ENCODE peak calls at places on chromosomes 5 and 9, in five cellular contexts. U, C, M, J and G are unnamed samples.

GRCh38 chr5:139140631-139141071 is 57.5 kb downstream of the SIL1 start:
- DNase-seq in U (no peak), J (peak), M (no peak), C (no peak), G (no peak)

GRCh38 chr9:37034320-37034937 is 361 bp upstream of the PAX5 start:
- DNase-seq in J (peak), C (peak), M (no peak), U (peak), G (peak)

GRCh38 chr5:179272326-179273073 is 72.8 kb downstream of the ADAMTS2 start:
- DNase-seq in M (no peak), C (no peak), J (no peak), U (no peak), G (no peak)

GRCh38 chr5:7392401-7393024 is 3.4 kb upstream of the ADCY2 start:
- DNase-seq in J (peak), U (peak), C (peak), M (no peak), G (no peak)

GRCh38 chr9:18544456-18544855 is 70.5 kb downstream of the ADAMTSL1 start:
- DNase-seq in U (no peak), J (no peak), C (no peak), M (no peak), G (no peak)

GRCh38 chr5:128015978-128016377 is 67.6 kb upstream of the SLC12A2 start:
- DNase-seq in M (no peak), U (no peak), J (no peak), C (no peak), G (no peak)

GRCh38 chr9:19336166-19336565 is 43.9 kb downstream of the RPS6 start:
- DNase-seq in C (no peak), U (no peak), M (no peak), J (no peak), G (no peak)

GRCh38 chr9:135328485-135329417 is 150.8 kb upstream of the PPP1R26 start:
- DNase-seq in C (no peak), U (no peak), M (no peak), J (no peak), G (no peak)

GRCh38 chr9:81599837-81600236 is 89.5 kb downstream of the TLE1 start:
- DNase-seq in M (no peak), U (no peak), C (no peak), J (peak), G (no peak)

GRCh38 chr5:154608531-154609011 is 130.5 kb upstream of the HAND1 start:
- DNase-seq in C (peak), M (no peak), J (no peak), U (no peak), G (no peak)

GRCh38 chr5:7763621-7764072 is 87.3 kb downstream of the CFAP90 start:
- DNase-seq in J (no peak), C (no peak), M (no peak), U (no peak), G (no peak)

GRCh38 chr5:163407034-163407652 is 30.3 kb upstream of the CCNG1 start:
- DNase-seq in U (no peak), M (peak), J (peak), C (peak), G (peak)

GRCh38 chr9:84187090-84187489 is 153.5 kb downstream of the SLC28A3 start:
- DNase-seq in M (no peak), U (no peak), C (no peak), J (no peak), G (no peak)

GRCh38 chr9:128339761-128340690 is at the start of gene SLC27A4:
- DNase-seq in C (peak), J (peak), M (peak), U (peak), G (peak)

GRCh38 chr5:82165740-82166530 is 112.2 kb downstream of the RPS23 start:
- DNase-seq in J (peak), M (peak), U (peak), C (peak), G (peak)

GRCh38 chr5:115470921-115471320 is 73.7 kb downstream of the FEM1C start:
- DNase-seq in C (no peak), J (no peak), U (no peak), M (no peak), G (no peak)

GRCh38 chr9:98429613-98430012 is 174.2 kb upstream of the TBC1D2 start:
- DNase-seq in C (no peak), J (peak), U (no peak), M (no peak), G (no peak)

GRCh38 chr5:11609570-11610322 is 294.5 kb downstream of the CTNND2 start:
- DNase-seq in U (no peak), J (no peak), C (no peak), M (no peak), G (no peak)

GRCh38 chr9:81559741-81560140 is 129.6 kb downstream of the TLE1 start:
- DNase-seq in J (no peak), C (no peak), M (peak), U (no peak), G (no peak)

GRCh38 chr5:126129431-126129830 is 293.8 kb upstream of the GRAMD2B start:
- DNase-seq in J (no peak), C (no peak), M (no peak), U (no peak), G (no peak)

GRCh38 chr9:78866228-78867132 is 569.6 kb downstream of the PSAT1 start:
- DNase-seq in C (peak), J (no peak), M (peak), U (no peak), G (no peak)

GRCh38 chr5:72516916-72517315 is 9.7 kb upstream of the ZNF366 start:
- DNase-seq in U (no peak), C (no peak), J (no peak), M (no peak), G (no peak)

GRCh38 chr5:157740211-157740610 is 3.3 kb upstream of the LSM11 start:
- DNase-seq in U (peak), C (peak), M (no peak), J (peak), G (peak)

GRCh38 chr5:150507283-150508020 is 479 bp upstream of the NDST1 start:
- DNase-seq in J (no peak), U (no peak), M (no peak), C (no peak), G (no peak)

GRCh38 chr5:170393235-170393634 is 4.1 kb upstream of the KCNMB1 start:
- DNase-seq in C (no peak), U (no peak), J (no peak), M (no peak), G (no peak)

GRCh38 chr9:74942801-74943200 is 9.9 kb downstream of the C9orf40 start:
- DNase-seq in C (no peak), M (no peak), U (no peak), J (peak), G (no peak)

GRCh38 chr5:132704875-132705274 is 31.1 kb downstream of the IL4 start:
- DNase-seq in J (no peak), C (no peak), U (no peak), M (no peak), G (no peak)

GRCh38 chr5:173881811-173882575 is 6.2 kb upstream of the CPEB4 start:
- DNase-seq in U (no peak), C (no peak), J (no peak), M (no peak), G (no peak)

GRCh38 chr5:110159202-110159601 is 469.5 kb downstream of the MAN2A1 start:
- DNase-seq in U (no peak), M (no peak), J (no peak), C (no peak), G (no peak)

GRCh38 chr5:111774525-111774924 is 17.5 kb upstream of the NREP start:
- DNase-seq in U (peak), C (peak), J (peak), M (peak), G (no peak)

GRCh38 chr9:95229230-95229933 is 88.1 kb downstream of the FANCC start:
- DNase-seq in C (no peak), U (no peak), M (no peak), J (no peak), G (no peak)

GRCh38 chr9:36867672-36868471 is 166.2 kb downstream of the PAX5 start:
- DNase-seq in C (no peak), J (no peak), U (no peak), M (no peak), G (no peak)

GRCh38 chr9:469672-470040 is 255.0 kb downstream of the DOCK8 start:
- DNase-seq in J (no peak), M (no peak), U (no peak), C (no peak), G (peak)

GRCh38 chr5:180127682-180128670 is 56.4 kb upstream of the RNF130 start:
- DNase-seq in C (no peak), U (peak), J (no peak), M (peak), G (no peak)

GRCh38 chr9:12853021-12853420 is 78.2 kb downstream of the LURAP1L start:
- DNase-seq in M (no peak), C (no peak), U (no peak), J (no peak), G (no peak)

GRCh38 chr9:110886832-110887231 is 151.4 kb downstream of the LPAR1 start:
- DNase-seq in U (no peak), C (no peak), M (no peak), J (no peak), G (no peak)

GRCh38 chr5:145804701-145805100 is 30.4 kb downstream of the PRELID2 start:
- DNase-seq in U (no peak), C (no peak), J (no peak), M (no peak), G (no peak)

GRCh38 chr9:78221425-78221824 is 14.4 kb upstream of the CEP78 start:
- DNase-seq in M (no peak), J (no peak), U (no peak), C (no peak), G (no peak)

GRCh38 chr5:87944553-87945320 is 323.9 kb downstream of the TMEM161B start:
- DNase-seq in M (no peak), C (no peak), J (no peak), U (no peak), G (no peak)

GRCh38 chr5:137488516-137488915 is 10.6 kb downstream of the SPOCK1 start:
- DNase-seq in M (no peak), U (no peak), C (no peak), J (no peak), G (no peak)
- TF ChIP-seq CTCF in M (no peak), U (no peak), C (no peak), J (no peak), G (no peak)

GRCh38 chr5:62343428-62343827 is 37.4 kb downstream of the KIF2A start:
- DNase-seq in M (no peak), C (no peak), U (no peak), J (no peak), G (no peak)

GRCh38 chr5:62340979-62341378 is 35.0 kb downstream of the KIF2A start:
- DNase-seq in M (no peak), J (no peak), C (no peak), U (no peak), G (no peak)

GRCh38 chr5:62342476-62342837 is 36.5 kb downstream of the KIF2A start:
- DNase-seq in J (no peak), M (no peak), U (no peak), C (no peak), G (no peak)

GRCh38 chr5:62341783-62342475 is 35.9 kb downstream of the KIF2A start:
- DNase-seq in M (no peak), J (no peak), U (no peak), C (no peak), G (peak)

GRCh38 chr5:62340392-62340791 is 34.4 kb downstream of the KIF2A start:
- DNase-seq in U (no peak), M (no peak), J (peak), C (no peak), G (no peak)
- TF ChIP-seq CTCF in U (no peak), M (peak), J (peak), C (peak), G (peak)

DNA sequence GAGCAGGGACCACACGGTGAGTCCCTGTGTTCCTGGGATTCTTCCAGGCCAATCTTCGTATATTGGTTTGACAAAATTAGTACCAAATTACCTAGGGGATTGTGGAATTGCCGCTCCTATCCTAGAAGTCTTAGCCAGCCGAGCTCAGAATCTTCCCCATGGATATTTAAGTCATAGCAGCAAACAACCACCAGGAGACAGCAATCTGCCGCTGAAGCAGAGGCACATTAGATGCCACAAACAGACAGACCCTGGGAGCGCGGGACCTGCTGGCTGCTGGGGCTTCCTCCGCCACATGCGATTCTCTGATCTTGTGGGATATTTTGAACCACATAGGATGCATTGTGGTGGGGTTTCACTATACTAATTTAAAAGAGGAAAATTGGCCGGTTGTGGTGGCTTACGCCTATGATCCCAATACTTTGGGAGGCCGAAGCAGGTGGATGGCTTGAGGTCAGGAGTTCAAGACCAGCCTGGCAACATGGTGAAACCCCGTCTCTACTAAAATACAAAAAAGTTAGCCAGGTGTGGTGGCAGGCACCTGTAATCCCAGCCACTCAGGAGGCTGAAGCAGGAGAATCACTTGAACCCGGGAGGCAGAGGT is 31.7 kb upstream of the ZBTB43 start:
- DNase-seq in J (peak), C (no peak), M (no peak), U (peak), G (no peak)
- TF ChIP-seq CTCF in J (peak), C (peak), M (peak), U (peak), G (peak)

GRCh38 chr9:108478431-108478837 is 377.4 kb downstream of the ACTL7B start:
- DNase-seq in J (peak), M (peak), C (no peak), U (no peak), G (no peak)
- TF ChIP-seq CTCF in J (no peak), M (no peak), C (no peak), U (no peak), G (no peak)

GRCh38 chr5:102742215-102742614 is 12.9 kb upstream of the PAM start:
- DNase-seq in J (no peak), M (no peak), C (no peak), U (no peak), G (no peak)
- TF ChIP-seq CTCF in J (no peak), M (no peak), C (no peak), U (no peak), G (no peak)

DNA sequence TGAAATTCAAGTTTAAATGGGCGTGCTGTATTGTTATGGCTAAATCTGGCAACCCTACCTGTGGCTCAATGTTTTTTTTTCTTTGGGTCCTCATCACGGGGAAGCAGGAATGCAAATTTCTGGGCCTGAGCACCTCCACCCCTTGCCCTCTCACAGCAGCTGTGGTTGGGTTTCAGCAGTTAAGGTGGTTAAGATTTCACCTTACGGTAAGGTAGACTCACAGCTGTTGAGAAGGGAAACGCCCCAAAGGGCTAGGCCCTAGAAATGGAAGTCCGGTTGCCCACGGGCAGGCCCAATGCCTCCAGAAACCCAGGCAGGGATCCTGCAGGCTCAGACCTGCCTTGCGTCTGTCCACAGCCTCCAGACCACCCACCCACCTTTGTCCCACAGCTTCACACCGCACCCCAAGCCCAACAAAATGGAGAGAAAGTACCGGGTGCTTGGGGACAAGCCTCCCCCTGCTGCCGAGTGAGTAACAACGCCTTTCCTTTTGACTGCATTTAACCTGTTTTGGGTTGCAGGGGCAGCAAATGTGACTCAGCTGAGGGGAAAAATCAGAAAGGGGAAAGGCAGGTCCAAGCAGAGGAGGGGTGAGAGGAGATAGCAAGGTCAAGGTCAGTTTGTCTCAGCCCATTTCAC is 48.1 kb upstream of the TDRD7 start:
- DNase-seq in U (no peak), J (no peak), M (no peak), C (no peak), G (peak)
- TF ChIP-seq CTCF in U (no peak), J (no peak), M (no peak), C (no peak), G (no peak)

GRCh38 chr5:159560073-159560472 is 229.8 kb upstream of the IL12B start:
- DNase-seq in U (no peak), M (no peak), C (no peak), J (no peak), G (no peak)
- TF ChIP-seq CTCF in U (no peak), M (no peak), C (no peak), J (no peak), G (no peak)

GRCh38 chr5:5933651-5934050 is 444.7 kb downstream of the MED10 start:
- DNase-seq in M (no peak), U (no peak), J (no peak), C (no peak), G (no peak)
- TF ChIP-seq CTCF in M (no peak), U (no peak), J (no peak), C (no peak), G (no peak)